ENCODE peak calls at places on chromosomes 2 and 18, in eight cellular contexts. One of them, this sample, is unnamed.

GRCh38 chr2:95530734-95531133 is 46.2 kb upstream of the TRIM43B start:
- DNase-seq in fibroblast of villous mesenchyme: peak; percentile 7
- DNase-seq in RCC 7860: peak; percentile 72
- DNase-seq in M059J: peak; percentile 89
- DNase-seq in stimulated activated naive CD4-positive, alpha-beta T cell: no peak
- DNase-seq in A549: no peak
- DNase-seq in HTR-8/SVneo: peak; percentile 51
- DNase-seq in WERI-Rb-1: no peak
- DNase-seq in this sample: no peak

GRCh38 chr18:54776282-54776977 is 51.8 kb upstream of the RAB27B start:
- DNase-seq in fibroblast of villous mesenchyme: peak; percentile 99
- DNase-seq in RCC 7860: peak; percentile 97
- DNase-seq in M059J: peak; percentile 100
- DNase-seq in stimulated activated naive CD4-positive, alpha-beta T cell: no peak
- DNase-seq in A549: peak; percentile 57
- DNase-seq in HTR-8/SVneo: peak; percentile 58
- DNase-seq in WERI-Rb-1: no peak
- DNase-seq in this sample: no peak

GRCh38 chr2:71611247-71611646 is 157.9 kb downstream of the DYSF start:
- DNase-seq in fibroblast of villous mesenchyme: no peak
- DNase-seq in RCC 7860: no peak
- DNase-seq in M059J: no peak
- DNase-seq in stimulated activated naive CD4-positive, alpha-beta T cell: no peak
- DNase-seq in A549: no peak
- DNase-seq in HTR-8/SVneo: no peak
- DNase-seq in WERI-Rb-1: peak; percentile 4
- DNase-seq in this sample: no peak

GRCh38 chr2:219175928-219176817 is 552 bp downstream of the CNPPD1 start:
- DNase-seq in fibroblast of villous mesenchyme: peak; percentile 28
- DNase-seq in RCC 7860: peak; percentile 22
- DNase-seq in M059J: peak; percentile 42
- DNase-seq in stimulated activated naive CD4-positive, alpha-beta T cell: peak; percentile 33
- DNase-seq in A549: peak; percentile 33
- DNase-seq in HTR-8/SVneo: peak; percentile 38
- DNase-seq in WERI-Rb-1: no peak
- DNase-seq in this sample: no peak

GRCh38 chr2:32810909-32811495 is 135.8 kb upstream of the LTBP1 start:
- DNase-seq in fibroblast of villous mesenchyme: no peak
- DNase-seq in RCC 7860: no peak
- DNase-seq in M059J: peak; percentile 12
- DNase-seq in stimulated activated naive CD4-positive, alpha-beta T cell: no peak
- DNase-seq in A549: no peak
- DNase-seq in HTR-8/SVneo: no peak
- DNase-seq in WERI-Rb-1: no peak
- DNase-seq in this sample: no peak

GRCh38 chr2:48941908-48942307 is 186.4 kb upstream of the LHCGR start:
- DNase-seq in fibroblast of villous mesenchyme: no peak
- DNase-seq in RCC 7860: no peak
- DNase-seq in M059J: no peak
- DNase-seq in stimulated activated naive CD4-positive, alpha-beta T cell: no peak
- DNase-seq in A549: no peak
- DNase-seq in HTR-8/SVneo: no peak
- DNase-seq in WERI-Rb-1: no peak
- DNase-seq in this sample: no peak

GRCh38 chr2:16900405-16901025 is 234.9 kb upstream of the CYRIA start:
- DNase-seq in fibroblast of villous mesenchyme: peak; percentile 8
- DNase-seq in RCC 7860: no peak
- DNase-seq in M059J: peak; percentile 7
- DNase-seq in stimulated activated naive CD4-positive, alpha-beta T cell: no peak
- DNase-seq in A549: no peak
- DNase-seq in HTR-8/SVneo: no peak
- DNase-seq in WERI-Rb-1: peak; percentile 66
- DNase-seq in this sample: no peak

GRCh38 chr18:51070545-51070944 is 40.5 kb downstream of the SMAD4 start:
- DNase-seq in fibroblast of villous mesenchyme: peak; percentile 72
- DNase-seq in RCC 7860: peak; percentile 40
- DNase-seq in M059J: peak; percentile 83
- DNase-seq in stimulated activated naive CD4-positive, alpha-beta T cell: no peak
- DNase-seq in A549: no peak
- DNase-seq in HTR-8/SVneo: peak; percentile 30
- DNase-seq in WERI-Rb-1: no peak
- DNase-seq in this sample: no peak

GRCh38 chr2:224769489-224769888 is 53.3 kb upstream of the CCDC195 start:
- DNase-seq in fibroblast of villous mesenchyme: no peak
- DNase-seq in RCC 7860: no peak
- DNase-seq in M059J: no peak
- DNase-seq in stimulated activated naive CD4-positive, alpha-beta T cell: no peak
- DNase-seq in A549: no peak
- DNase-seq in HTR-8/SVneo: no peak
- DNase-seq in WERI-Rb-1: no peak
- DNase-seq in this sample: no peak

GRCh38 chr2:129717560-129718128 is 261.8 kb upstream of the RAB6C start:
- DNase-seq in fibroblast of villous mesenchyme: no peak
- DNase-seq in RCC 7860: no peak
- DNase-seq in M059J: no peak
- DNase-seq in stimulated activated naive CD4-positive, alpha-beta T cell: no peak
- DNase-seq in A549: no peak
- DNase-seq in HTR-8/SVneo: no peak
- DNase-seq in WERI-Rb-1: no peak
- DNase-seq in this sample: no peak

GRCh38 chr2:158923180-158923594 is 45.3 kb upstream of the TANC1 start:
- DNase-seq in fibroblast of villous mesenchyme: peak; percentile 10
- DNase-seq in RCC 7860: no peak
- DNase-seq in M059J: peak; percentile 79
- DNase-seq in stimulated activated naive CD4-positive, alpha-beta T cell: no peak
- DNase-seq in A549: no peak
- DNase-seq in HTR-8/SVneo: peak; percentile 17
- DNase-seq in WERI-Rb-1: no peak
- DNase-seq in this sample: no peak

GRCh38 chr2:217650229-217650628 is 352.6 kb downstream of the TNS1 start:
- DNase-seq in fibroblast of villous mesenchyme: no peak
- DNase-seq in RCC 7860: peak; percentile 26
- DNase-seq in M059J: peak; percentile 55
- DNase-seq in stimulated activated naive CD4-positive, alpha-beta T cell: no peak
- DNase-seq in A549: peak; percentile 5
- DNase-seq in HTR-8/SVneo: no peak
- DNase-seq in WERI-Rb-1: no peak
- DNase-seq in this sample: no peak

GRCh38 chr2:223648755-223649154 is 46.6 kb upstream of the SCG2 start:
- DNase-seq in fibroblast of villous mesenchyme: no peak
- DNase-seq in RCC 7860: no peak
- DNase-seq in M059J: no peak
- DNase-seq in stimulated activated naive CD4-positive, alpha-beta T cell: no peak
- DNase-seq in A549: no peak
- DNase-seq in HTR-8/SVneo: no peak
- DNase-seq in WERI-Rb-1: no peak
- DNase-seq in this sample: no peak

This sample was measured in T-cell.